ENCODE peak calls at places on chromosomes 12 and 14, in nine cellular contexts. One of them, this sample, is unnamed.

GRCh38 chr12:121620328-121620891 is 5.9 kb upstream of the ORAI1 start:
- DNase-seq in DMS53: no peak
- DNase-seq in cardiac fibroblast: no peak
- DNase-seq in NCI-H460: no peak
- DNase-seq in NK-92 treated with Interleukin-12 subunit alpha and Interleukin-12 subunit beta, amount 100 ng/mL, for 24 hours: no peak
- DNase-seq in activated T-helper 1 cell treated with anti-CD3 and anti-CD28 coated beads, Interleukin-12 subunit alpha, Interleukin-12 subunit beta, Interleukin-2, Interleukin-4 antibody, amounts not matched to agents 30 ng/mL and 10 ng/mL and 1 ng/mL, durations not matched to agents 14 hours and 24 hours and 36 hours: no peak
- DNase-seq in activated CD4-positive, alpha-beta T cell treated with anti-CD3 and anti-CD28 coated beads for 48 hours: no peak
- DNase-seq in activated T-cell treated with anti-CD3 and anti-CD28 coated beads, Interleukin-2, amount 50 U/mL, for 72 hours: no peak
- DNase-seq in MCF 10A: no peak
- DNase-seq in this sample: no peak

GRCh38 chr14:99592394-99592793 is 11.6 kb downstream of the CCDC85C start:
- DNase-seq in DMS53: no peak
- DNase-seq in activated T-helper 1 cell treated with anti-CD3 and anti-CD28 coated beads, Interleukin-12 subunit alpha, Interleukin-12 subunit beta, Interleukin-2, Interleukin-4 antibody, amounts not matched to agents 30 ng/mL and 10 ng/mL and 1 ng/mL, durations not matched to agents 14 hours and 24 hours and 36 hours: no peak
- DNase-seq in activated CD4-positive, alpha-beta T cell treated with anti-CD3 and anti-CD28 coated beads for 48 hours: no peak
- DNase-seq in NK-92 treated with Interleukin-12 subunit alpha and Interleukin-12 subunit beta, amount 100 ng/mL, for 24 hours: no peak
- DNase-seq in MCF 10A: no peak
- DNase-seq in cardiac fibroblast: no peak
- DNase-seq in activated T-cell treated with anti-CD3 and anti-CD28 coated beads, Interleukin-2, amount 50 U/mL, for 72 hours: no peak
- DNase-seq in NCI-H460: no peak
- DNase-seq in this sample: no peak

GRCh38 chr14:101838476-101838875 is 77.0 kb downstream of the PPP2R5C start:
- DNase-seq in NCI-H460: no peak
- DNase-seq in activated T-helper 1 cell treated with anti-CD3 and anti-CD28 coated beads, Interleukin-12 subunit alpha, Interleukin-12 subunit beta, Interleukin-2, Interleukin-4 antibody, amounts not matched to agents 30 ng/mL and 10 ng/mL and 1 ng/mL, durations not matched to agents 14 hours and 24 hours and 36 hours: no peak
- DNase-seq in cardiac fibroblast: peak
- DNase-seq in DMS53: no peak
- DNase-seq in activated CD4-positive, alpha-beta T cell treated with anti-CD3 and anti-CD28 coated beads for 48 hours: no peak
- DNase-seq in MCF 10A: no peak
- DNase-seq in NK-92 treated with Interleukin-12 subunit alpha and Interleukin-12 subunit beta, amount 100 ng/mL, for 24 hours: no peak
- DNase-seq in activated T-cell treated with anti-CD3 and anti-CD28 coated beads, Interleukin-2, amount 50 U/mL, for 72 hours: no peak
- DNase-seq in this sample: no peak

GRCh38 chr14:99261916-99262787 is 9.8 kb downstream of the BCL11B start:
- DNase-seq in activated T-helper 1 cell treated with anti-CD3 and anti-CD28 coated beads, Interleukin-12 subunit alpha, Interleukin-12 subunit beta, Interleukin-2, Interleukin-4 antibody, amounts not matched to agents 30 ng/mL and 10 ng/mL and 1 ng/mL, durations not matched to agents 14 hours and 24 hours and 36 hours: peak
- DNase-seq in NK-92 treated with Interleukin-12 subunit alpha and Interleukin-12 subunit beta, amount 100 ng/mL, for 24 hours: no peak
- DNase-seq in MCF 10A: no peak
- DNase-seq in activated T-cell treated with anti-CD3 and anti-CD28 coated beads, Interleukin-2, amount 50 U/mL, for 72 hours: peak
- DNase-seq in DMS53: no peak
- DNase-seq in NCI-H460: no peak
- DNase-seq in activated CD4-positive, alpha-beta T cell treated with anti-CD3 and anti-CD28 coated beads for 48 hours: peak
- DNase-seq in cardiac fibroblast: no peak
- DNase-seq in this sample: no peak

GRCh38 chr12:108980831-108981618 is 39.8 kb downstream of the SVOP start:
- DNase-seq in NK-92 treated with Interleukin-12 subunit alpha and Interleukin-12 subunit beta, amount 100 ng/mL, for 24 hours: no peak
- DNase-seq in DMS53: no peak
- DNase-seq in cardiac fibroblast: peak
- DNase-seq in activated T-helper 1 cell treated with anti-CD3 and anti-CD28 coated beads, Interleukin-12 subunit alpha, Interleukin-12 subunit beta, Interleukin-2, Interleukin-4 antibody, amounts not matched to agents 30 ng/mL and 10 ng/mL and 1 ng/mL, durations not matched to agents 14 hours and 24 hours and 36 hours: no peak
- DNase-seq in MCF 10A: no peak
- DNase-seq in NCI-H460: no peak
- DNase-seq in activated CD4-positive, alpha-beta T cell treated with anti-CD3 and anti-CD28 coated beads for 48 hours: no peak
- DNase-seq in activated T-cell treated with anti-CD3 and anti-CD28 coated beads, Interleukin-2, amount 50 U/mL, for 72 hours: no peak
- DNase-seq in this sample: no peak

GRCh38 chr12:85782711-85783110 is 53.5 kb downstream of the RASSF9 start:
- DNase-seq in NK-92 treated with Interleukin-12 subunit alpha and Interleukin-12 subunit beta, amount 100 ng/mL, for 24 hours: no peak
- DNase-seq in DMS53: peak
- DNase-seq in cardiac fibroblast: no peak
- DNase-seq in activated T-helper 1 cell treated with anti-CD3 and anti-CD28 coated beads, Interleukin-12 subunit alpha, Interleukin-12 subunit beta, Interleukin-2, Interleukin-4 antibody, amounts not matched to agents 30 ng/mL and 10 ng/mL and 1 ng/mL, durations not matched to agents 14 hours and 24 hours and 36 hours: no peak
- DNase-seq in activated T-cell treated with anti-CD3 and anti-CD28 coated beads, Interleukin-2, amount 50 U/mL, for 72 hours: no peak
- DNase-seq in MCF 10A: no peak
- DNase-seq in activated CD4-positive, alpha-beta T cell treated with anti-CD3 and anti-CD28 coated beads for 48 hours: no peak
- DNase-seq in NCI-H460: no peak
- DNase-seq in this sample: no peak

GRCh38 chr12:13404631-13405473 is 208.3 kb downstream of the EMP1 start:
- DNase-seq in NK-92 treated with Interleukin-12 subunit alpha and Interleukin-12 subunit beta, amount 100 ng/mL, for 24 hours: no peak
- DNase-seq in NCI-H460: no peak
- DNase-seq in DMS53: peak
- DNase-seq in MCF 10A: no peak
- DNase-seq in cardiac fibroblast: no peak
- DNase-seq in activated T-cell treated with anti-CD3 and anti-CD28 coated beads, Interleukin-2, amount 50 U/mL, for 72 hours: no peak
- DNase-seq in activated CD4-positive, alpha-beta T cell treated with anti-CD3 and anti-CD28 coated beads for 48 hours: no peak
- DNase-seq in activated T-helper 1 cell treated with anti-CD3 and anti-CD28 coated beads, Interleukin-12 subunit alpha, Interleukin-12 subunit beta, Interleukin-2, Interleukin-4 antibody, amounts not matched to agents 30 ng/mL and 10 ng/mL and 1 ng/mL, durations not matched to agents 14 hours and 24 hours and 36 hours: no peak
- DNase-seq in this sample: no peak

GRCh38 chr12:54416908-54417603 is 2.0 kb downstream of the ITGA5 start:
- DNase-seq in NCI-H460: no peak
- DNase-seq in MCF 10A: peak
- DNase-seq in activated T-helper 1 cell treated with anti-CD3 and anti-CD28 coated beads, Interleukin-12 subunit alpha, Interleukin-12 subunit beta, Interleukin-2, Interleukin-4 antibody, amounts not matched to agents 30 ng/mL and 10 ng/mL and 1 ng/mL, durations not matched to agents 14 hours and 24 hours and 36 hours: no peak
- DNase-seq in NK-92 treated with Interleukin-12 subunit alpha and Interleukin-12 subunit beta, amount 100 ng/mL, for 24 hours: no peak
- DNase-seq in activated T-cell treated with anti-CD3 and anti-CD28 coated beads, Interleukin-2, amount 50 U/mL, for 72 hours: no peak
- DNase-seq in cardiac fibroblast: no peak
- DNase-seq in activated CD4-positive, alpha-beta T cell treated with anti-CD3 and anti-CD28 coated beads for 48 hours: no peak
- DNase-seq in DMS53: no peak
- DNase-seq in this sample: no peak

GRCh38 chr12:76554411-76555225 is 5.0 kb downstream of the OSBPL8 start:
- DNase-seq in DMS53: no peak
- DNase-seq in cardiac fibroblast: no peak
- DNase-seq in activated T-helper 1 cell treated with anti-CD3 and anti-CD28 coated beads, Interleukin-12 subunit alpha, Interleukin-12 subunit beta, Interleukin-2, Interleukin-4 antibody, amounts not matched to agents 30 ng/mL and 10 ng/mL and 1 ng/mL, durations not matched to agents 14 hours and 24 hours and 36 hours: no peak
- DNase-seq in activated CD4-positive, alpha-beta T cell treated with anti-CD3 and anti-CD28 coated beads for 48 hours: no peak
- DNase-seq in activated T-cell treated with anti-CD3 and anti-CD28 coated beads, Interleukin-2, amount 50 U/mL, for 72 hours: no peak
- DNase-seq in NCI-H460: no peak
- DNase-seq in NK-92 treated with Interleukin-12 subunit alpha and Interleukin-12 subunit beta, amount 100 ng/mL, for 24 hours: no peak
- DNase-seq in MCF 10A: no peak
- DNase-seq in this sample: no peak

GRCh38 chr12:44875954-44876553 is at the start of gene NELL2:
- DNase-seq in cardiac fibroblast: peak
- DNase-seq in MCF 10A: peak
- DNase-seq in activated T-cell treated with anti-CD3 and anti-CD28 coated beads, Interleukin-2, amount 50 U/mL, for 72 hours: peak
- DNase-seq in activated T-helper 1 cell treated with anti-CD3 and anti-CD28 coated beads, Interleukin-12 subunit alpha, Interleukin-12 subunit beta, Interleukin-2, Interleukin-4 antibody, amounts not matched to agents 30 ng/mL and 10 ng/mL and 1 ng/mL, durations not matched to agents 14 hours and 24 hours and 36 hours: peak
- DNase-seq in NCI-H460: peak
- DNase-seq in NK-92 treated with Interleukin-12 subunit alpha and Interleukin-12 subunit beta, amount 100 ng/mL, for 24 hours: no peak
- DNase-seq in DMS53: peak
- DNase-seq in activated CD4-positive, alpha-beta T cell treated with anti-CD3 and anti-CD28 coated beads for 48 hours: peak
- DNase-seq in this sample: no peak

GRCh38 chr12:14216405-14217294 is 148.8 kb upstream of the ATF7IP start:
- DNase-seq in DMS53: peak
- DNase-seq in NK-92 treated with Interleukin-12 subunit alpha and Interleukin-12 subunit beta, amount 100 ng/mL, for 24 hours: no peak
- DNase-seq in activated T-cell treated with anti-CD3 and anti-CD28 coated beads, Interleukin-2, amount 50 U/mL, for 72 hours: no peak
- DNase-seq in activated CD4-positive, alpha-beta T cell treated with anti-CD3 and anti-CD28 coated beads for 48 hours: no peak
- DNase-seq in NCI-H460: no peak
- DNase-seq in activated T-helper 1 cell treated with anti-CD3 and anti-CD28 coated beads, Interleukin-12 subunit alpha, Interleukin-12 subunit beta, Interleukin-2, Interleukin-4 antibody, amounts not matched to agents 30 ng/mL and 10 ng/mL and 1 ng/mL, durations not matched to agents 14 hours and 24 hours and 36 hours: no peak
- DNase-seq in cardiac fibroblast: no peak
- DNase-seq in MCF 10A: no peak
- DNase-seq in this sample: no peak

GRCh38 chr14:20688167-20688839 is at the start of gene ANG:
- DNase-seq in activated CD4-positive, alpha-beta T cell treated with anti-CD3 and anti-CD28 coated beads for 48 hours: no peak
- DNase-seq in MCF 10A: no peak
- DNase-seq in activated T-cell treated with anti-CD3 and anti-CD28 coated beads, Interleukin-2, amount 50 U/mL, for 72 hours: no peak
- DNase-seq in NK-92 treated with Interleukin-12 subunit alpha and Interleukin-12 subunit beta, amount 100 ng/mL, for 24 hours: no peak
- DNase-seq in cardiac fibroblast: no peak
- DNase-seq in NCI-H460: no peak
- DNase-seq in activated T-helper 1 cell treated with anti-CD3 and anti-CD28 coated beads, Interleukin-12 subunit alpha, Interleukin-12 subunit beta, Interleukin-2, Interleukin-4 antibody, amounts not matched to agents 30 ng/mL and 10 ng/mL and 1 ng/mL, durations not matched to agents 14 hours and 24 hours and 36 hours: no peak
- DNase-seq in DMS53: no peak
- DNase-seq in this sample: no peak

GRCh38 chr14:29741909-29742401 is 185.7 kb downstream of the PRKD1 start:
- DNase-seq in activated T-helper 1 cell treated with anti-CD3 and anti-CD28 coated beads, Interleukin-12 subunit alpha, Interleukin-12 subunit beta, Interleukin-2, Interleukin-4 antibody, amounts not matched to agents 30 ng/mL and 10 ng/mL and 1 ng/mL, durations not matched to agents 14 hours and 24 hours and 36 hours: no peak
- DNase-seq in activated T-cell treated with anti-CD3 and anti-CD28 coated beads, Interleukin-2, amount 50 U/mL, for 72 hours: no peak
- DNase-seq in activated CD4-positive, alpha-beta T cell treated with anti-CD3 and anti-CD28 coated beads for 48 hours: no peak
- DNase-seq in NCI-H460: peak
- DNase-seq in NK-92 treated with Interleukin-12 subunit alpha and Interleukin-12 subunit beta, amount 100 ng/mL, for 24 hours: no peak
- DNase-seq in MCF 10A: peak
- DNase-seq in DMS53: no peak
- DNase-seq in cardiac fibroblast: peak
- DNase-seq in this sample: no peak

GRCh38 chr12:100279612-100280244 is 12.8 kb downstream of the SCYL2 start:
- DNase-seq in cardiac fibroblast: peak
- DNase-seq in MCF 10A: no peak
- DNase-seq in NCI-H460: no peak
- DNase-seq in activated T-cell treated with anti-CD3 and anti-CD28 coated beads, Interleukin-2, amount 50 U/mL, for 72 hours: no peak
- DNase-seq in activated CD4-positive, alpha-beta T cell treated with anti-CD3 and anti-CD28 coated beads for 48 hours: no peak
- DNase-seq in activated T-helper 1 cell treated with anti-CD3 and anti-CD28 coated beads, Interleukin-12 subunit alpha, Interleukin-12 subunit beta, Interleukin-2, Interleukin-4 antibody, amounts not matched to agents 30 ng/mL and 10 ng/mL and 1 ng/mL, durations not matched to agents 14 hours and 24 hours and 36 hours: no peak
- DNase-seq in DMS53: no peak
- DNase-seq in NK-92 treated with Interleukin-12 subunit alpha and Interleukin-12 subunit beta, amount 100 ng/mL, for 24 hours: no peak
- DNase-seq in this sample: no peak

GRCh38 chr14:76776306-76777251 is 15.3 kb downstream of the VASH1 start:
- DNase-seq in activated CD4-positive, alpha-beta T cell treated with anti-CD3 and anti-CD28 coated beads for 48 hours: no peak
- DNase-seq in cardiac fibroblast: no peak
- DNase-seq in NK-92 treated with Interleukin-12 subunit alpha and Interleukin-12 subunit beta, amount 100 ng/mL, for 24 hours: no peak
- DNase-seq in MCF 10A: no peak
- DNase-seq in DMS53: peak
- DNase-seq in NCI-H460: no peak
- DNase-seq in activated T-helper 1 cell treated with anti-CD3 and anti-CD28 coated beads, Interleukin-12 subunit alpha, Interleukin-12 subunit beta, Interleukin-2, Interleukin-4 antibody, amounts not matched to agents 30 ng/mL and 10 ng/mL and 1 ng/mL, durations not matched to agents 14 hours and 24 hours and 36 hours: no peak
- DNase-seq in activated T-cell treated with anti-CD3 and anti-CD28 coated beads, Interleukin-2, amount 50 U/mL, for 72 hours: no peak
- DNase-seq in this sample: no peak

GRCh38 chr12:21751517-21751916 is 23.0 kb downstream of the KCNJ8 start:
- DNase-seq in NCI-H460: peak
- DNase-seq in MCF 10A: peak
- DNase-seq in activated CD4-positive, alpha-beta T cell treated with anti-CD3 and anti-CD28 coated beads for 48 hours: no peak
- DNase-seq in NK-92 treated with Interleukin-12 subunit alpha and Interleukin-12 subunit beta, amount 100 ng/mL, for 24 hours: no peak
- DNase-seq in activated T-cell treated with anti-CD3 and anti-CD28 coated beads, Interleukin-2, amount 50 U/mL, for 72 hours: no peak
- DNase-seq in cardiac fibroblast: peak
- DNase-seq in activated T-helper 1 cell treated with anti-CD3 and anti-CD28 coated beads, Interleukin-12 subunit alpha, Interleukin-12 subunit beta, Interleukin-2, Interleukin-4 antibody, amounts not matched to agents 30 ng/mL and 10 ng/mL and 1 ng/mL, durations not matched to agents 14 hours and 24 hours and 36 hours: no peak
- DNase-seq in DMS53: no peak
- DNase-seq in this sample: peak

GRCh38 chr12:460301-461230 is 827 bp downstream of the B4GALNT3 start:
- DNase-seq in activated T-cell treated with anti-CD3 and anti-CD28 coated beads, Interleukin-2, amount 50 U/mL, for 72 hours: peak
- DNase-seq in activated CD4-positive, alpha-beta T cell treated with anti-CD3 and anti-CD28 coated beads for 48 hours: peak
- DNase-seq in NK-92 treated with Interleukin-12 subunit alpha and Interleukin-12 subunit beta, amount 100 ng/mL, for 24 hours: no peak
- DNase-seq in activated T-helper 1 cell treated with anti-CD3 and anti-CD28 coated beads, Interleukin-12 subunit alpha, Interleukin-12 subunit beta, Interleukin-2, Interleukin-4 antibody, amounts not matched to agents 30 ng/mL and 10 ng/mL and 1 ng/mL, durations not matched to agents 14 hours and 24 hours and 36 hours: peak
- DNase-seq in DMS53: peak
- DNase-seq in cardiac fibroblast: no peak
- DNase-seq in MCF 10A: no peak
- DNase-seq in NCI-H460: no peak
- DNase-seq in this sample: no peak

GRCh38 chr14:68476212-68476964 is 316.5 kb downstream of the ZFP36L1 start:
- DNase-seq in NCI-H460: no peak
- DNase-seq in DMS53: no peak
- DNase-seq in cardiac fibroblast: peak
- DNase-seq in NK-92 treated with Interleukin-12 subunit alpha and Interleukin-12 subunit beta, amount 100 ng/mL, for 24 hours: no peak
- DNase-seq in MCF 10A: peak
- DNase-seq in activated CD4-positive, alpha-beta T cell treated with anti-CD3 and anti-CD28 coated beads for 48 hours: peak
- DNase-seq in activated T-helper 1 cell treated with anti-CD3 and anti-CD28 coated beads, Interleukin-12 subunit alpha, Interleukin-12 subunit beta, Interleukin-2, Interleukin-4 antibody, amounts not matched to agents 30 ng/mL and 10 ng/mL and 1 ng/mL, durations not matched to agents 14 hours and 24 hours and 36 hours: no peak
- DNase-seq in activated T-cell treated with anti-CD3 and anti-CD28 coated beads, Interleukin-2, amount 50 U/mL, for 72 hours: no peak
- DNase-seq in this sample: peak

GRCh38 chr12:124621296-124621660 is 53.9 kb upstream of the NCOR2 start:
- DNase-seq in NCI-H460: no peak
- DNase-seq in activated T-helper 1 cell treated with anti-CD3 and anti-CD28 coated beads, Interleukin-12 subunit alpha, Interleukin-12 subunit beta, Interleukin-2, Interleukin-4 antibody, amounts not matched to agents 30 ng/mL and 10 ng/mL and 1 ng/mL, durations not matched to agents 14 hours and 24 hours and 36 hours: no peak
- DNase-seq in cardiac fibroblast: peak
- DNase-seq in DMS53: no peak
- DNase-seq in NK-92 treated with Interleukin-12 subunit alpha and Interleukin-12 subunit beta, amount 100 ng/mL, for 24 hours: no peak
- DNase-seq in activated CD4-positive, alpha-beta T cell treated with anti-CD3 and anti-CD28 coated beads for 48 hours: no peak
- DNase-seq in MCF 10A: no peak
- DNase-seq in activated T-cell treated with anti-CD3 and anti-CD28 coated beads, Interleukin-2, amount 50 U/mL, for 72 hours: no peak
- DNase-seq in this sample: no peak

GRCh38 chr12:101027200-101027599 is 182.8 kb downstream of the SLC5A8 start:
- DNase-seq in NK-92 treated with Interleukin-12 subunit alpha and Interleukin-12 subunit beta, amount 100 ng/mL, for 24 hours: no peak
- DNase-seq in activated CD4-positive, alpha-beta T cell treated with anti-CD3 and anti-CD28 coated beads for 48 hours: no peak
- DNase-seq in activated T-cell treated with anti-CD3 and anti-CD28 coated beads, Interleukin-2, amount 50 U/mL, for 72 hours: no peak
- DNase-seq in activated T-helper 1 cell treated with anti-CD3 and anti-CD28 coated beads, Interleukin-12 subunit alpha, Interleukin-12 subunit beta, Interleukin-2, Interleukin-4 antibody, amounts not matched to agents 30 ng/mL and 10 ng/mL and 1 ng/mL, durations not matched to agents 14 hours and 24 hours and 36 hours: no peak
- DNase-seq in cardiac fibroblast: no peak
- DNase-seq in MCF 10A: no peak
- DNase-seq in NCI-H460: no peak
- DNase-seq in DMS53: no peak
- DNase-seq in this sample: no peak

GRCh38 chr12:25591132-25591531 is 38.0 kb upstream of the LMNTD1 start:
- DNase-seq in activated T-helper 1 cell treated with anti-CD3 and anti-CD28 coated beads, Interleukin-12 subunit alpha, Interleukin-12 subunit beta, Interleukin-2, Interleukin-4 antibody, amounts not matched to agents 30 ng/mL and 10 ng/mL and 1 ng/mL, durations not matched to agents 14 hours and 24 hours and 36 hours: no peak
- DNase-seq in activated T-cell treated with anti-CD3 and anti-CD28 coated beads, Interleukin-2, amount 50 U/mL, for 72 hours: no peak
- DNase-seq in MCF 10A: no peak
- DNase-seq in activated CD4-positive, alpha-beta T cell treated with anti-CD3 and anti-CD28 coated beads for 48 hours: no peak
- DNase-seq in DMS53: peak
- DNase-seq in cardiac fibroblast: peak
- DNase-seq in NK-92 treated with Interleukin-12 subunit alpha and Interleukin-12 subunit beta, amount 100 ng/mL, for 24 hours: no peak
- DNase-seq in NCI-H460: no peak
- DNase-seq in this sample: no peak

GRCh38 chr14:64549805-64550538 is at the start of gene PPP1R36:
- DNase-seq in NCI-H460: peak
- DNase-seq in activated CD4-positive, alpha-beta T cell treated with anti-CD3 and anti-CD28 coated beads for 48 hours: peak
- DNase-seq in MCF 10A: no peak
- DNase-seq in activated T-helper 1 cell treated with anti-CD3 and anti-CD28 coated beads, Interleukin-12 subunit alpha, Interleukin-12 subunit beta, Interleukin-2, Interleukin-4 antibody, amounts not matched to agents 30 ng/mL and 10 ng/mL and 1 ng/mL, durations not matched to agents 14 hours and 24 hours and 36 hours: peak
- DNase-seq in activated T-cell treated with anti-CD3 and anti-CD28 coated beads, Interleukin-2, amount 50 U/mL, for 72 hours: peak
- DNase-seq in DMS53: peak
- DNase-seq in NK-92 treated with Interleukin-12 subunit alpha and Interleukin-12 subunit beta, amount 100 ng/mL, for 24 hours: no peak
- DNase-seq in cardiac fibroblast: no peak
- DNase-seq in this sample: no peak

GRCh38 chr12:32069071-32069470 is 37.6 kb upstream of the BICD1 start:
- DNase-seq in MCF 10A: no peak
- DNase-seq in activated CD4-positive, alpha-beta T cell treated with anti-CD3 and anti-CD28 coated beads for 48 hours: no peak
- DNase-seq in NK-92 treated with Interleukin-12 subunit alpha and Interleukin-12 subunit beta, amount 100 ng/mL, for 24 hours: no peak
- DNase-seq in DMS53: peak
- DNase-seq in cardiac fibroblast: peak
- DNase-seq in activated T-helper 1 cell treated with anti-CD3 and anti-CD28 coated beads, Interleukin-12 subunit alpha, Interleukin-12 subunit beta, Interleukin-2, Interleukin-4 antibody, amounts not matched to agents 30 ng/mL and 10 ng/mL and 1 ng/mL, durations not matched to agents 14 hours and 24 hours and 36 hours: no peak
- DNase-seq in activated T-cell treated with anti-CD3 and anti-CD28 coated beads, Interleukin-2, amount 50 U/mL, for 72 hours: no peak
- DNase-seq in NCI-H460: no peak
- DNase-seq in this sample: no peak

GRCh38 chr12:12954361-12954760 is 2.4 kb upstream of the GPRC5D start:
- DNase-seq in NK-92 treated with Interleukin-12 subunit alpha and Interleukin-12 subunit beta, amount 100 ng/mL, for 24 hours: no peak
- DNase-seq in MCF 10A: no peak
- DNase-seq in activated T-cell treated with anti-CD3 and anti-CD28 coated beads, Interleukin-2, amount 50 U/mL, for 72 hours: no peak
- DNase-seq in activated T-helper 1 cell treated with anti-CD3 and anti-CD28 coated beads, Interleukin-12 subunit alpha, Interleukin-12 subunit beta, Interleukin-2, Interleukin-4 antibody, amounts not matched to agents 30 ng/mL and 10 ng/mL and 1 ng/mL, durations not matched to agents 14 hours and 24 hours and 36 hours: no peak
- DNase-seq in activated CD4-positive, alpha-beta T cell treated with anti-CD3 and anti-CD28 coated beads for 48 hours: no peak
- DNase-seq in DMS53: no peak
- DNase-seq in NCI-H460: no peak
- DNase-seq in cardiac fibroblast: no peak
- DNase-seq in this sample: no peak

GRCh38 chr14:33786091-33786825 is 164.6 kb downstream of the EGLN3 start:
- DNase-seq in MCF 10A: no peak
- DNase-seq in NCI-H460: no peak
- DNase-seq in NK-92 treated with Interleukin-12 subunit alpha and Interleukin-12 subunit beta, amount 100 ng/mL, for 24 hours: no peak
- DNase-seq in activated T-cell treated with anti-CD3 and anti-CD28 coated beads, Interleukin-2, amount 50 U/mL, for 72 hours: no peak
- DNase-seq in cardiac fibroblast: no peak
- DNase-seq in activated CD4-positive, alpha-beta T cell treated with anti-CD3 and anti-CD28 coated beads for 48 hours: no peak
- DNase-seq in activated T-helper 1 cell treated with anti-CD3 and anti-CD28 coated beads, Interleukin-12 subunit alpha, Interleukin-12 subunit beta, Interleukin-2, Interleukin-4 antibody, amounts not matched to agents 30 ng/mL and 10 ng/mL and 1 ng/mL, durations not matched to agents 14 hours and 24 hours and 36 hours: no peak
- DNase-seq in DMS53: no peak
- DNase-seq in this sample: no peak

GRCh38 chr14:99907761-99908652 is 114.8 kb downstream of the EML1 start:
- DNase-seq in activated CD4-positive, alpha-beta T cell treated with anti-CD3 and anti-CD28 coated beads for 48 hours: no peak
- DNase-seq in activated T-helper 1 cell treated with anti-CD3 and anti-CD28 coated beads, Interleukin-12 subunit alpha, Interleukin-12 subunit beta, Interleukin-2, Interleukin-4 antibody, amounts not matched to agents 30 ng/mL and 10 ng/mL and 1 ng/mL, durations not matched to agents 14 hours and 24 hours and 36 hours: no peak
- DNase-seq in DMS53: no peak
- DNase-seq in NK-92 treated with Interleukin-12 subunit alpha and Interleukin-12 subunit beta, amount 100 ng/mL, for 24 hours: no peak
- DNase-seq in activated T-cell treated with anti-CD3 and anti-CD28 coated beads, Interleukin-2, amount 50 U/mL, for 72 hours: no peak
- DNase-seq in NCI-H460: no peak
- DNase-seq in cardiac fibroblast: no peak
- DNase-seq in MCF 10A: no peak
- DNase-seq in this sample: no peak

GRCh38 chr12:68915055-68915454 is 17.9 kb downstream of the CPM start:
- DNase-seq in MCF 10A: peak
- DNase-seq in cardiac fibroblast: peak
- DNase-seq in NK-92 treated with Interleukin-12 subunit alpha and Interleukin-12 subunit beta, amount 100 ng/mL, for 24 hours: no peak
- DNase-seq in DMS53: no peak
- DNase-seq in activated T-cell treated with anti-CD3 and anti-CD28 coated beads, Interleukin-2, amount 50 U/mL, for 72 hours: no peak
- DNase-seq in activated T-helper 1 cell treated with anti-CD3 and anti-CD28 coated beads, Interleukin-12 subunit alpha, Interleukin-12 subunit beta, Interleukin-2, Interleukin-4 antibody, amounts not matched to agents 30 ng/mL and 10 ng/mL and 1 ng/mL, durations not matched to agents 14 hours and 24 hours and 36 hours: no peak
- DNase-seq in NCI-H460: no peak
- DNase-seq in activated CD4-positive, alpha-beta T cell treated with anti-CD3 and anti-CD28 coated beads for 48 hours: no peak
- DNase-seq in this sample: peak

GRCh38 chr12:111953455-111953854 is 59.5 kb downstream of the TMEM116 start:
- DNase-seq in DMS53: no peak
- DNase-seq in activated T-cell treated with anti-CD3 and anti-CD28 coated beads, Interleukin-2, amount 50 U/mL, for 72 hours: no peak
- DNase-seq in NCI-H460: no peak
- DNase-seq in MCF 10A: peak
- DNase-seq in cardiac fibroblast: peak
- DNase-seq in activated T-helper 1 cell treated with anti-CD3 and anti-CD28 coated beads, Interleukin-12 subunit alpha, Interleukin-12 subunit beta, Interleukin-2, Interleukin-4 antibody, amounts not matched to agents 30 ng/mL and 10 ng/mL and 1 ng/mL, durations not matched to agents 14 hours and 24 hours and 36 hours: no peak
- DNase-seq in activated CD4-positive, alpha-beta T cell treated with anti-CD3 and anti-CD28 coated beads for 48 hours: no peak
- DNase-seq in NK-92 treated with Interleukin-12 subunit alpha and Interleukin-12 subunit beta, amount 100 ng/mL, for 24 hours: no peak
- DNase-seq in this sample: peak

GRCh38 chr12:47967461-47968430 is 4.3 kb downstream of the TMEM106C start:
- DNase-seq in MCF 10A: no peak
- DNase-seq in NK-92 treated with Interleukin-12 subunit alpha and Interleukin-12 subunit beta, amount 100 ng/mL, for 24 hours: no peak
- DNase-seq in activated T-helper 1 cell treated with anti-CD3 and anti-CD28 coated beads, Interleukin-12 subunit alpha, Interleukin-12 subunit beta, Interleukin-2, Interleukin-4 antibody, amounts not matched to agents 30 ng/mL and 10 ng/mL and 1 ng/mL, durations not matched to agents 14 hours and 24 hours and 36 hours: no peak
- DNase-seq in NCI-H460: no peak
- DNase-seq in cardiac fibroblast: peak
- DNase-seq in DMS53: no peak
- DNase-seq in activated T-cell treated with anti-CD3 and anti-CD28 coated beads, Interleukin-2, amount 50 U/mL, for 72 hours: no peak
- DNase-seq in activated CD4-positive, alpha-beta T cell treated with anti-CD3 and anti-CD28 coated beads for 48 hours: no peak
- DNase-seq in this sample: peak

GRCh38 chr14:97848351-97848980 is 1051.3 kb downstream of the VRK1 start:
- DNase-seq in NCI-H460: no peak
- DNase-seq in cardiac fibroblast: no peak
- DNase-seq in activated T-cell treated with anti-CD3 and anti-CD28 coated beads, Interleukin-2, amount 50 U/mL, for 72 hours: no peak
- DNase-seq in MCF 10A: no peak
- DNase-seq in activated T-helper 1 cell treated with anti-CD3 and anti-CD28 coated beads, Interleukin-12 subunit alpha, Interleukin-12 subunit beta, Interleukin-2, Interleukin-4 antibody, amounts not matched to agents 30 ng/mL and 10 ng/mL and 1 ng/mL, durations not matched to agents 14 hours and 24 hours and 36 hours: no peak
- DNase-seq in activated CD4-positive, alpha-beta T cell treated with anti-CD3 and anti-CD28 coated beads for 48 hours: no peak
- DNase-seq in DMS53: peak
- DNase-seq in NK-92 treated with Interleukin-12 subunit alpha and Interleukin-12 subunit beta, amount 100 ng/mL, for 24 hours: no peak
- DNase-seq in this sample: no peak

GRCh38 chr12:94458882-94459772 is 540 bp downstream of the CEP83 start:
- DNase-seq in cardiac fibroblast: peak
- DNase-seq in activated T-helper 1 cell treated with anti-CD3 and anti-CD28 coated beads, Interleukin-12 subunit alpha, Interleukin-12 subunit beta, Interleukin-2, Interleukin-4 antibody, amounts not matched to agents 30 ng/mL and 10 ng/mL and 1 ng/mL, durations not matched to agents 14 hours and 24 hours and 36 hours: no peak
- DNase-seq in MCF 10A: peak
- DNase-seq in activated CD4-positive, alpha-beta T cell treated with anti-CD3 and anti-CD28 coated beads for 48 hours: peak
- DNase-seq in DMS53: peak
- DNase-seq in activated T-cell treated with anti-CD3 and anti-CD28 coated beads, Interleukin-2, amount 50 U/mL, for 72 hours: no peak
- DNase-seq in NCI-H460: no peak
- DNase-seq in NK-92 treated with Interleukin-12 subunit alpha and Interleukin-12 subunit beta, amount 100 ng/mL, for 24 hours: no peak
- DNase-seq in this sample: no peak